ENCODE peak calls at places on chromosomes 12 and 14, in seven cellular contexts. One of them, this sample, is unnamed. For H3K4me1, the result is how much of the 10 kb centered on the place peaks cover.

GRCh38 chr12:75666980-75667359 is 155.6 kb upstream of the KRR1 start:
- DNase-seq in mesenchymal stem cell: peak
- DNase-seq in GM23248: peak
- DNase-seq in SK-N-SH: no peak
- DNase-seq in fibroblast of lung: peak
- DNase-seq in MM.1S: no peak
- DNase-seq in neural progenitor cell: no peak
- DNase-seq in this sample: peak

GRCh38 chr12:87801860-87802720 is 227.1 kb downstream of the C12orf50 start:
- DNase-seq in MM.1S: peak
- DNase-seq in neural progenitor cell: no peak
- DNase-seq in mesenchymal stem cell: no peak
- DNase-seq in fibroblast of lung: peak
- DNase-seq in GM23248: peak
- DNase-seq in SK-N-SH: no peak
- DNase-seq in this sample: peak

GRCh38 chr14:23259412-23259811 is 21.7 kb downstream of the RNF212B start:
- DNase-seq in MM.1S: no peak
- DNase-seq in SK-N-SH: no peak
- DNase-seq in neural progenitor cell: no peak
- DNase-seq in GM23248: no peak
- DNase-seq in fibroblast of lung: no peak
- DNase-seq in mesenchymal stem cell: no peak
- DNase-seq in this sample: no peak

GRCh38 chr14:71362920-71363584 is 455.8 kb downstream of the PCNX1 start:
- DNase-seq in mesenchymal stem cell: peak
- DNase-seq in GM23248: peak
- DNase-seq in fibroblast of lung: peak
- DNase-seq in neural progenitor cell: no peak
- DNase-seq in MM.1S: no peak
- DNase-seq in SK-N-SH: no peak
- DNase-seq in this sample: peak

GRCh38 chr14:90624228-90624627 is 192.0 kb downstream of the TTC7B start:
- DNase-seq in SK-N-SH: no peak
- DNase-seq in neural progenitor cell: no peak
- DNase-seq in fibroblast of lung: peak
- DNase-seq in MM.1S: no peak
- DNase-seq in mesenchymal stem cell: peak
- DNase-seq in GM23248: peak
- DNase-seq in this sample: no peak

GRCh38 chr12:10960260-10960659 is 21.2 kb upstream of the TAS2R14 start:
- DNase-seq in mesenchymal stem cell: no peak
- DNase-seq in SK-N-SH: no peak
- DNase-seq in neural progenitor cell: no peak
- DNase-seq in MM.1S: no peak
- DNase-seq in fibroblast of lung: no peak
- DNase-seq in GM23248: no peak
- DNase-seq in this sample: no peak

GRCh38 chr12:109703684-109704083 is 9.9 kb upstream of the FAM222A start:
- DNase-seq in mesenchymal stem cell: no peak
- DNase-seq in GM23248: no peak
- DNase-seq in SK-N-SH: no peak
- DNase-seq in MM.1S: no peak
- DNase-seq in fibroblast of lung: no peak
- DNase-seq in neural progenitor cell: no peak
- DNase-seq in this sample: no peak

GRCh38 chr12:116508145-116509121 is 50.7 kb upstream of the MAP1LC3B2 start:
- DNase-seq in neural progenitor cell: peak
- DNase-seq in fibroblast of lung: peak
- DNase-seq in MM.1S: no peak
- DNase-seq in SK-N-SH: peak
- DNase-seq in GM23248: peak
- DNase-seq in mesenchymal stem cell: peak
- DNase-seq in this sample: peak

GRCh38 chr14:60092516-60092915 is 793 bp downstream of the PCNX4 start:
- DNase-seq in fibroblast of lung: peak
- DNase-seq in neural progenitor cell: peak
- DNase-seq in SK-N-SH: peak
- DNase-seq in MM.1S: peak
- DNase-seq in GM23248: peak
- DNase-seq in mesenchymal stem cell: peak
- DNase-seq in this sample: peak

GRCh38 chr12:114193474-114193873 is 212.5 kb downstream of the TBX5 start:
- DNase-seq in mesenchymal stem cell: no peak
- DNase-seq in neural progenitor cell: no peak
- DNase-seq in fibroblast of lung: no peak
- DNase-seq in MM.1S: no peak
- DNase-seq in GM23248: peak
- DNase-seq in SK-N-SH: no peak
- DNase-seq in this sample: no peak

GRCh38 chr12:116636636-116637519 is 77.7 kb downstream of the MAP1LC3B2 start:
- DNase-seq in MM.1S: no peak
- DNase-seq in mesenchymal stem cell: no peak
- DNase-seq in neural progenitor cell: no peak
- DNase-seq in GM23248: no peak
- DNase-seq in SK-N-SH: no peak
- DNase-seq in fibroblast of lung: no peak
- DNase-seq in this sample: no peak

GRCh38 chr12:71503579-71504470 is 64.2 kb downstream of the LGR5 start:
- DNase-seq in mesenchymal stem cell: no peak
- DNase-seq in GM23248: no peak
- DNase-seq in SK-N-SH: no peak
- DNase-seq in neural progenitor cell: peak
- DNase-seq in MM.1S: no peak
- DNase-seq in fibroblast of lung: no peak
- DNase-seq in this sample: no peak

GRCh38 chr12:47591795-47592194 is 114.0 kb downstream of the RPAP3 start:
- DNase-seq in SK-N-SH: no peak
- DNase-seq in neural progenitor cell: no peak
- DNase-seq in mesenchymal stem cell: no peak
- DNase-seq in MM.1S: no peak
- DNase-seq in GM23248: peak
- DNase-seq in fibroblast of lung: no peak
- DNase-seq in this sample: peak

GRCh38 chr12:101877816-101878811 is 734 bp downstream of the DRAM1 start:
- DNase-seq in GM23248: peak
- DNase-seq in SK-N-SH: peak
- DNase-seq in neural progenitor cell: no peak
- DNase-seq in fibroblast of lung: peak
- DNase-seq in MM.1S: peak
- DNase-seq in mesenchymal stem cell: peak
- DNase-seq in this sample: peak

GRCh38 chr14:76078501-76078900 is 73.2 kb upstream of the GPATCH2L start:
- DNase-seq in GM23248: no peak
- DNase-seq in neural progenitor cell: no peak
- DNase-seq in mesenchymal stem cell: no peak
- DNase-seq in fibroblast of lung: no peak
- DNase-seq in SK-N-SH: no peak
- DNase-seq in MM.1S: no peak
- DNase-seq in this sample: no peak

DNA sequence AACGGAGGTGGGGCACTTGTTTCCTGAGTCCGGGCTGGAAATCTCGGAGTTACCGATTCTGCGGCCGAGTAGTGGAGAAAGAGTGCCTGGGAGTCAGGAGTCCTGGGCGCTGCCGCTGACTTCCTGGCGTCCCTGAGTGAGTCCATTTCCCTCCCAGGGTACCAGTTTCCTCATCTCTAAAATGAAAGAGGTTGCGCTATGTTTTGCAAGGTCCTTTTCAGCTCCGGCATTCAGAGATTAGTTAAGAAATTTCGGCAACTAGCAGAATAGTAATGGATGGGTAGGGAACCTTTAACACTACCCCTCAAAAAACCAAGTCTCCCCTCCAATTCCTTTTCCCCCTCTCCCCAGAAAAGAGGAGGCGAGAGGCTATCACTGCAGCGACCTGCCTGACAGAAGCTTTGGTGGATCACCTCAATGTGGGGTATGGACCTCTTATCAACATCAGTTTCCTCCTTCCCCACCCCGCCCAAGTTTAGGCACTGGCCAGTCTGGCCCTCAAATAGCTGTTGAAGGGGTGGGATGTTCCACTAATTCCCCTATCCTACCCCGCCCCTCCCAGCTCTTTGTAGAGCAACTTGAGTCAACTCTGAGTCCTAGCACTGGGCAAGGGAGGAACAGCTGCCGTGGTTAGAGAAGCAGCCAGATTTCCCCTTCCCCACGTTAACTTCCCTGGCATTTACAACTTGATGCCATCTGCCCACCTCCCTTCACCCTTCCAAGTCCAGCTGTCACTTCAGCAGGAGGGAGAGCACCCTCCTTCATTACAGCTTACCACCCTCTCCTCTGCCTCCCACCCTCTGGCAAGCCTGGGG is 943 bp downstream of the BLOC1S1 start:
- DNase-seq in MM.1S: no peak
- DNase-seq in fibroblast of lung: peak
- DNase-seq in SK-N-SH: no peak
- DNase-seq in neural progenitor cell: peak
- DNase-seq in mesenchymal stem cell: no peak
- DNase-seq in GM23248: peak
- DNase-seq in this sample: no peak
- H3K4me1 ChIP-seq in MM.1S: under half
- H3K4me1 ChIP-seq in fibroblast of lung: half or more
- H3K4me1 ChIP-seq in SK-N-SH: under half
- H3K4me1 ChIP-seq in neural progenitor cell: under half
- H3K4me1 ChIP-seq in mesenchymal stem cell: under half
- H3K4me1 ChIP-seq in GM23248: half or more
- H3K4me1 ChIP-seq in this sample: half or more

DNA sequence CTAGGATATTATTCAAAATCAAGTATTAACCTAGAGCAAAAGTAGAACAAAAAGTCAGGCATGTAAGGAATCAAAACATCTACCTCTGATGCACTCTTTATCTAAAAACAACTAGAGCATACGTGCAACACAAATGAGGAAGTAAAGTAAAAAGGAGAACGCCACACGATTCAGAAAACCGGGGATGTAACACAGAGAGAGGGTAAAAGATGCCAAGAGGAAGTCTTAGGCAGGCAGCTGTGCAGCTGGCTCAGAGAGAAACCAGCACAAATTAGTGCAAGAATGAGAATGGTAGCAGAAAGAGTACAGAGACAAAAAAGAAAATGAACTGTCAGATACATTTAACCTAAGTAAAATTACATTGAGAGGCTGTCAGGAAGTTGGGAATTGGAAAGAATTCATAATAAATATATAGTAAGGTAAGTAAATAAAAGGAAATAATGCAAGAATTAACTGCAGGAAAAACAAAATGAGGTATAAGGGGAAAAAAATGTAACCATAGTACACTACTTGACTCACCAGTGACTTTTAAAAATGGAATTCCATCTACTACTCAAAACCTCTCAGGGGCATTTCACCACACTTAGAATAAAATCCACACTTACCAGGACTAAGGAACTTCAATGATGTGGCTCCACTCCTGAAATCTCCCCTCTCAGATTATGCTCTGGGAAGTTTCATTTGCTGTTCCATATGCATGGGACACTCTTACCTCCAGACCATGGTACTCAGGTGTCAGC is 17.1 kb downstream of the BCAT1 start:
- DNase-seq in fibroblast of lung: peak
- DNase-seq in GM23248: peak
- DNase-seq in MM.1S: no peak
- DNase-seq in mesenchymal stem cell: no peak
- DNase-seq in neural progenitor cell: no peak
- DNase-seq in SK-N-SH: no peak
- DNase-seq in this sample: no peak
- H3K4me3 ChIP-seq in fibroblast of lung: no peak
- H3K4me3 ChIP-seq in GM23248: no peak
- H3K4me3 ChIP-seq in MM.1S: no peak
- H3K4me3 ChIP-seq in mesenchymal stem cell: no peak
- H3K4me3 ChIP-seq in neural progenitor cell: no peak
- H3K4me3 ChIP-seq in SK-N-SH: no peak
- H3K4me3 ChIP-seq in this sample: no peak

DNA sequence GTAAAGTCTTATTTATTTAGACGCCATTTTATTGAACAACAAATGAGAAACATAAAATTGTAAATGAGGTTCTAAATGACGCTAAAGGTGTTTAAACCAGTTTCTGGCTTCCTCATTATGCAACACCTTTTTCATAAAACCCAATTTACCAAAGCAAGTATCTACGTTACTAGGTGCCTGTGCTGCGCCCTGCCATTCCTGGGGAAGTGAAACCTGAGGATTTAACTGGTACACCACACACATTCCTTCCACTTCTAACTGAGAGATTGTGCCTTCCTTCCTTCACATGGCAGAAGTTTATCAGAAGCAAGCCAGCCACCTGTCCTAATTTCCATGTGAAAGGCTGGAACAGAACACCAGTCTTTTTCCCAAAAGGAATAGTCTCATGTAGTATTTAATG is 40.3 kb upstream of the GCH1 start:
- DNase-seq in mesenchymal stem cell: no peak
- DNase-seq in MM.1S: no peak
- DNase-seq in GM23248: no peak
- DNase-seq in neural progenitor cell: no peak
- DNase-seq in fibroblast of lung: no peak
- DNase-seq in SK-N-SH: no peak
- DNase-seq in this sample: no peak
- H3K9ac ChIP-seq in mesenchymal stem cell: no peak
- H3K9ac ChIP-seq in MM.1S: no peak
- H3K9ac ChIP-seq in GM23248: no peak
- H3K9ac ChIP-seq in neural progenitor cell: no peak
- H3K9ac ChIP-seq in fibroblast of lung: no peak
- H3K9ac ChIP-seq in SK-N-SH: no peak
- H3K9ac ChIP-seq in this sample: no peak

DNA sequence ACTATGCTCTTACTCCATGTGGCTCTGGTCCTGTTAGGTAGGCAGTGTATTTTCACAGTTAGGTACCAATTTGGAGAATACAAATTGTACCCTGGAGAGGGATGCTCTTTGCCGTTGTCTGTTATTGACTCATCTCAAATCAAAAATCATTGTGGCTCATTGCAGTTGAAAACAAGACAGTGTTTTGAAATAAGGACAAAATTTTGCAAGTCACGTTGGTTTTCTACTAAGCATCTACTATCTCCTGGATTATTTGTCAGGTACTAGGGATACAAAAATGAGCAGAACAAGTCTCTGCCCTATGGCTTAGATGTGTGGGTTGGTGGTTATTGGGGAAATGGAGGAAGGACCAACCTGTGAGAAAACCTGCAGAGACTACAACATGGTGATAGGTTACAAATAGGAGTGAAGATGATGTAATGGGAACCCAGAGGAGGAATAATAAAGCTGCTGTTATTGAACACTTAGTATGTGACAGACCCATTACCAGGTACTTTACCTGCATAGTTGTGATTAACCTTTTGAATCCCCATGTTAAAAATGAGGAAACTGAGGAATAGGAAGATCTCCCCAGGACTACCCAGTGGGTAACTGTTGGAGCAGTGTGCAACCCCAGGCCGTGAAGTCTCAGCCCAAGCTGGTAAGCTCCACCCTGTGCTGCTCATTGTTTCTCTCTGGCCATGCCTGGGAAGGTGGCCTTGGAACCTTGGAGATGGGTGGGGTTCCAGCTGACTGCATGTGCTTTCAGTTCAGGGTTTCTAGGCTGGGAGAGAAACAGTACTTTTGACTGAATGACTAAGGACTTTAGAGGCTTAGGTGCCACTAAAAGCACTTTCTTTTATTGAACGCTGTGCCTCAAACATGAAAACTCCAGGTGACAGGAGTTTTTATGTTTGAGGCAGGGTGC is 72.9 kb upstream of the SRSF5 start:
- DNase-seq in GM23248: peak
- DNase-seq in mesenchymal stem cell: no peak
- DNase-seq in SK-N-SH: no peak
- DNase-seq in fibroblast of lung: no peak
- DNase-seq in MM.1S: peak
- DNase-seq in neural progenitor cell: no peak
- DNase-seq in this sample: no peak
- H3K4me1 ChIP-seq in GM23248: under half
- H3K4me1 ChIP-seq in mesenchymal stem cell: under half
- H3K4me1 ChIP-seq in SK-N-SH: under half
- H3K4me1 ChIP-seq in fibroblast of lung: under half
- H3K4me1 ChIP-seq in MM.1S: under half
- H3K4me1 ChIP-seq in neural progenitor cell: half or more
- H3K4me1 ChIP-seq in this sample: under half